ENCODE peak calls at places on chromosome 1, in six cellular contexts. S, P, F, I, Z and A are unnamed samples.

GRCh38 chr1:14140800-14141526 is 441.0 kb downstream of the PRDM2 start:
- DNase-seq in Z (no peak), P (no peak), I (no peak), F (no peak), S (no peak), A (no peak)

GRCh38 chr1:202578001-202578500 is 132.2 kb downstream of the SYT2 start:
- DNase-seq in S (no peak), I (peak; percentile 65), Z (no peak), F (no peak), P (peak; percentile 87), A (no peak)

GRCh38 chr1:228902781-228903572 is 167.7 kb downstream of the RHOU start:
- DNase-seq in S (no peak), F (peak; percentile 22), I (peak; percentile 96), P (peak; percentile 99), Z (no peak), A (no peak)

GRCh38 chr1:67948155-67949075 is 102.0 kb downstream of the DIRAS3 start:
- DNase-seq in P (peak; percentile 89), S (no peak), F (no peak), I (peak; percentile 80), Z (no peak), A (no peak)

GRCh38 chr1:63981408-63981773 is 207.6 kb downstream of the ROR1 start:
- DNase-seq in S (no peak), P (no peak), F (no peak), Z (peak; percentile 23), I (no peak), A (no peak)

GRCh38 chr1:12496154-12496961 is 121.7 kb downstream of the DHRS3 start:
- DNase-seq in I (no peak), P (no peak), F (no peak), S (no peak), Z (peak; percentile 42), A (no peak)

GRCh38 chr1:218526198-218526580 is 181.1 kb downstream of the TGFB2 start:
- DNase-seq in P (no peak), Z (no peak), I (no peak), S (no peak), F (no peak), A (no peak)

GRCh38 chr1:67029472-67029871 is 24.5 kb downstream of the SLC35D1 start:
- DNase-seq in P (no peak), S (no peak), F (no peak), Z (no peak), I (no peak), A (no peak)

GRCh38 chr1:86247553-86248279 is 91.1 kb upstream of the COL24A1 start:
- DNase-seq in Z (no peak), I (no peak), S (no peak), P (peak; percentile 3), F (no peak), A (no peak)

GRCh38 chr1:59028052-59028451 is 244.2 kb upstream of the JUN start:
- DNase-seq in F (no peak), I (no peak), P (no peak), S (no peak), Z (no peak), A (no peak)

DNA sequence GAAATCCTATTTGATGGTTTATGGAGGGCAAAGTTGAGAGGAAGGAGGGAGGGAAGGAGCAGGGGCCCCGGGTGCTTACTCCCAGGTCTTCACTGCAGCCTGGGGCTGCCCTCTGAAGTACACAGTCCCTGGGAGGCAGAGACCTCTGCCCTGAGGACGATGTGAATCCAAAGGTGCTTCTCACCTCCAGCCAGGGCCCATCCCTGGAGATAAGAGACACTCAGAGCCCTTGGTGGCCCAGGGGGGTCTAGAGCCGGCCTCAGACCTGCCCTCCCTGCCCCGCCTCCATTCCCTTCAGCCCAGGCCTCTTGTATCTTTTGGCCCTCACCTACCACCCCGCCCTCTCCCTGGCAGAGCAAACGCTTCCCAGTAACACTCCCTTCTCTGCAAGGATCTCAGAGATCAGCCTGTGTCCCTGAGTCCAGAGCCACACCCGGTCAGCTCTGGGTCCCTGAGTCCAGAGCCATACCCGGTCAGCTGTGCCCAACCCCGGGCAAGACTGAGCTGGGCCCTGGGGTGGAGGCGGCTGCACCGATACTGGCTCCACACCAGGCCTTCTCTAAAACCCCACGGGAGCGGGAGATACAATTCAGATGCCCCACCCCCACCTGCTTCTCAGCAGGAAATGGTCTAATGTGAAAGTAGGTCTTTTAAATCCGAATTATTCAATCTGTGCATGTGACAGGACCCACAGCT is 3.6 kb upstream of the GNB1 start:
- DNase-seq in P (no peak), S (no peak), F (no peak), I (no peak), Z (no peak), A (no peak)
- H3K14ac ChIP-seq in P (no peak overlapping the region), S (no peak overlapping the region), F (no peak overlapping the region), I (no peak overlapping the region), Z (no peak overlapping the region), A (peak overlapping the region; percentile 78)

DNA sequence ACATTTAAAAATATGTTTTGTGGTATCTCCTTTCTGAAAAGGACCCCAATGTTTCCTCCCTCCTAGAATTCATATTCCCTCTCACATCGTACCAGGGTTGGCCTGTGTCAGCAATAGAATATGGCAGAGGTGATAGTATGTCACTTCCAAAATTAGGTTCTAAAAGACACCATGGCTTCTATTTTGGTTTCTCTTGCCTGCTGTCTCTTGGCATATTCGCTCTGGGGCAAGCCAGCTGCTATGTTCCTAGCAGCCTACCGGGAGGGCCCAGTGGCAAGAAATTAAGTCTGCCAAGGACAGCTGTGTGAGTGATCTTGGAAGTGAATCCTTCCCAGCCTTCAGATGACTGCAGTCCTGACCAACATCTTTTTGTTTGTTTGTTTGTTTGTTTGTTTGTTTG is 92.9 kb upstream of the PPM1J start:
- DNase-seq in I (no peak), Z (no peak), F (no peak), S (no peak), P (no peak), A (no peak)
- H2BK120ac ChIP-seq in I (no peak overlapping the region), Z (peak overlapping the region; percentile 67), F (peak overlapping the region; percentile 65), S (no peak overlapping the region), P (no peak overlapping the region), A (no peak overlapping the region)

DNA sequence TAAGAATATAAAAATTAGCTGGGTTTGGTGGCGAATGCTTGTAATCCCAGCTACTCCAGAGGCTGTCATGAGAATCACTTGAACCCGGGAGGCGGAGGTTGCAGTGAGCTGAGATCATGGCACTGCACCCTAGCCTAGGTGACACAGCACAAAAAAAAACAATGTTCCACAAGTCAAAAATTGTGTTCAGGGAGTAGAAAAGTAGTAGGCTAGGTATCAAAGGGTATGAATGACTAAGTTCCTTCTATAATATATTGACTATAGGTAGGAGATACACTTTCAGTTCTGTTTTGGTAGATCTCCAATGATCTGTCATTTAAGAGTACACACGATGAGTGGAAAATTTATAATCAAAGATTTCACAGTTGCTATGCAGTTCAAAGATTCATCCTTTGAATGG is 16.7 kb downstream of the USP48 start:
- DNase-seq in I (no peak), Z (no peak), P (no peak), S (no peak), F (no peak), A (no peak)
- H3K14ac ChIP-seq in I (no peak overlapping the region), Z (no peak overlapping the region), P (no peak overlapping the region), S (no peak overlapping the region), F (no peak overlapping the region), A (no peak overlapping the region)

GRCh38 chr1:211828584-211829342 is 1.8 kb downstream of the LPGAT1 start:
- DNase-seq in P (peak; percentile 18), Z (no peak), S (no peak), F (peak; percentile 43), I (no peak), A (no peak)
- H2BK120ac ChIP-seq in P (no peak overlapping the region), Z (no peak overlapping the region), S (no peak overlapping the region), F (no peak overlapping the region), I (no peak overlapping the region), A (no peak overlapping the region)